ENCODE peak calls at places on chromosomes 4 and X, in six cellular contexts. G, Z, I, V, S and J are unnamed samples.
A peak's percentile ranks its signal among the peaks of the same experiment; 100 is the strongest.

GRCh38 chr4:153916273-153916755 is 127.4 kb upstream of the SFRP2 start:
- DNase-seq in G (no peak), Z (no peak), I (peak; percentile 90), V (peak; percentile 10), S (no peak), J (no peak)

GRCh38 chrX:130851569-130851968 is 51.4 kb downstream of the ENOX2 start:
- DNase-seq in G (no peak), Z (no peak), I (no peak), V (no peak), S (no peak), J (no peak)

GRCh38 chrX:133403984-133404383 is 11.3 kb downstream of the GPC4 start:
- DNase-seq in G (no peak), Z (no peak), I (no peak), V (no peak), S (no peak), J (no peak)

GRCh38 chr4:182175788-182176519 is 67.2 kb upstream of the TENM3 start:
- DNase-seq in G (no peak), Z (no peak), I (no peak), V (no peak), S (no peak), J (no peak)

GRCh38 chrX:155094468-155095061 is 23.3 kb downstream of the BRCC3 start:
- DNase-seq in G (peak; percentile 57), Z (peak; percentile 36), I (peak; percentile 40), V (peak; percentile 49), S (no peak), J (peak; percentile 45)

GRCh38 chr4:133483600-133484246 is 334.6 kb downstream of the PCDH10 start:
- DNase-seq in G (no peak), Z (peak; percentile 65), I (no peak), V (peak; percentile 8), S (peak; percentile 34), J (peak; percentile 40)

GRCh38 chr4:154078504-154079350 is 289.8 kb upstream of the SFRP2 start:
- DNase-seq in G (no peak), Z (no peak), I (no peak), V (no peak), S (no peak), J (no peak)

GRCh38 chr4:76874176-76874575 is 23.8 kb downstream of the SOWAHB start:
- DNase-seq in G (peak; percentile 15), Z (peak; percentile 53), I (no peak), V (peak; percentile 21), S (no peak), J (no peak)

GRCh38 chr4:94639298-94639697 is 118.5 kb upstream of the BMPR1B start:
- DNase-seq in G (no peak), Z (no peak), I (no peak), V (no peak), S (no peak), J (no peak)

GRCh38 chrX:24231169-24231568 is 81.6 kb downstream of the ZFX start:
- DNase-seq in G (no peak), Z (no peak), I (no peak), V (peak; percentile 79), S (peak; percentile 7), J (no peak)

GRCh38 chr4:155667538-155668511 is 1.2 kb downstream of the GUCY1A1 start:
- DNase-seq in G (peak; percentile 80), Z (peak; percentile 60), I (peak; percentile 70), V (peak; percentile 45), S (no peak), J (peak; percentile 70)

GRCh38 chr4:147117400-147117799 is 171.7 kb upstream of the TTC29 start:
- DNase-seq in G (no peak), Z (no peak), I (no peak), V (no peak), S (no peak), J (no peak)

GRCh38 chr4:89024051-89024675 is 32.8 kb downstream of the FAM13A start:
- DNase-seq in G (peak; percentile 62), Z (peak; percentile 89), I (peak; percentile 78), V (peak; percentile 87), S (peak; percentile 65), J (peak; percentile 82)

GRCh38 chr4:123869517-123870282 is 473.1 kb downstream of the SPRY1 start:
- DNase-seq in G (no peak), Z (no peak), I (no peak), V (peak; percentile 6), S (no peak), J (no peak)

DNA sequence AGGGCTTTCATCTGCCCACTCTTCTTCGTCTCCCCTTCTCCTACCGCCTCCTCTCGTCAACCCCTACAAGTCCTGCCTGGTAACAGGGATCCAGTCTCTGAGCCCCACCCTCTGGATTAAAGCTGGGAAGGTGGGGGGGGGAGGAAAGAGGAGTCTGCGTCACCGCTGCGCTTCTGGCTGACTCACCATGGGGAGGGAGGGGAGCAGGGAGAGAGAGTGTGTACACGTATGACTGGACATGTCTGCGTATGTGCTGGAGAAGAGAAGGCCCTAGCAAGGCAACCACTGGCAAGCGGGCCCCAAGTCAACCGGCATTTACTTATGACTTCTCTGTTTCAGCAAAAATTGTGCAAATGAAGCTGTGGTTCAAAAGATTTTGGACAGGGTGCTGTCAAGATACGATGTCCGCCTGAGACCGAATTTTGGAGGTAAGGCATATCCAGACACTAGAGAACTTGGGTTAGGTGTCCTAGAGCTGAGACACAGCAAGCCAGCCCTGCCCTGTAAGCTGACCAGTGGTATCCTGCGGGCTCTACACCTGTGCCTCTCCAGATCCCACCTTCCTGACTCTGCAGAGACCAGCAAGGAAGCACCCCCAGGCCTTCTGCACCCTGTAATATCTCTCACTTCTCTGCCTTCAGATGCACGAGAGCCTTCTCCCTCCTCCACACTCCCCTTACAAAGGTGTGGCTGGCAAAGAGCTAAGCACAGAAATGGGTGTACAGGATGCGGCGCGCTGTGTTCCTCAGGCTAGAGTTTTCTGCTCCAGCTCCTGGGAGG is 2.5 kb downstream of the GABRQ start:
- DNase-seq in G (no peak), Z (peak; percentile 10), I (no peak), V (no peak), S (no peak), J (no peak)
- TF ChIP-seq EZH2phosphoT487 in G (no peak), Z (no peak), I (no peak), V (no peak), S (no peak), J (no peak)

DNA sequence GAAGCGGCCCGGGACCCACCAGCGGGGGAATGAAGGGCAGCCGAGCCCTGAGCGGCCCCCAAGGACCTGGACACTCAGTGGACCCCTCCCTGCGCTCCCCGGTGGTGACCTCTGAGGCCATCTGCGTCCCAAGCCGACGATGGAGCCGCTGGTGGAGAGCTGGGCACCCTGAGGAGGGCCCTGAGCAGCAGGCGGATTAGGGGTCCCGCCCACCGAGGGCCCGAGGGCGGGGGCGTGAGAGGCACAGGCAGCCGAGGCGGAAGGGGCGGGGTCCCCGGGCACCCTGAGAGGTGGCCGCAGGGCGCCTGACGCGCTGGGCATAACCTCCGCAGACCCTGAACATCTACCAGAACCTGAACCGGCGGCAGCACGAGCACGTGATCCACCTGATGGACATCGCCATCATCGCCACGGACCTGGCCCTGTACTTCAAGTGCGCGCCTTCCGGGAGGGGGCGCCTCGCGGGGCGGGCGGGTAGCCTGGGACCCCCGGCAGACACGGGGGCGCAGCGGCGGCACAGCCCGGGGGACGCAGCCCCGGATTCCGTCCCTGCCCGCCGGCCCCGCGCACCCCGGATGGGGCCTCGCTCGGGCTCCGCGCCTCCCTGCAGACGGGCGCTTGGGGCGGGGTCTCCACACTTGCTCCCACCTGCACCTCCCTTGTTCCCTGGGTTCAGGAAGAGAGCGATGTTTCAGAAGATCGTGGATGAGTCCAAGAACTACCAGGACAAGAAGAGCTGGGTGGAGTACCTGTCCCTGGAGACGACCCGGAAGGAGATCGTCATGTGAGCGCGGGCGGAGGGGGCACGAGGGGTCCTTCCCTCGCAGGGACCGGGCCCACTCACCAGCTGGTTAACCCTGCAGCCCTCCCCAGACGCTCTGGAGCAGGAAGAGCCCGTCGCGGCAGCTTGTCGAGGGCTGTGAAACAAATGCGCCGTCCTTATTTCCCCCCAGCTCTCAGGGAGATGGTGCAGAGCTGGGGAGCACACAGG is 10.3 kb downstream of the ATP5ME start:
- DNase-seq in G (peak; percentile 95), Z (peak; percentile 84), I (no peak), V (no peak), S (no peak), J (peak; percentile 83)
- TF ChIP-seq EZH2phosphoT487 in G (no peak), Z (no peak), I (no peak), V (no peak), S (no peak), J (no peak)

GRCh38 chr4:92236907-92237306 is 66.9 kb upstream of the GRID2 start:
- DNase-seq in G (no peak), Z (no peak), I (no peak), V (peak; percentile 58), S (no peak), J (no peak)
- TF ChIP-seq EZH2phosphoT487 in G (no peak), Z (no peak), I (no peak), V (no peak), S (no peak), J (no peak)

GRCh38 chr4:161172396-161173026 is 991.3 kb downstream of the FSTL5 start:
- DNase-seq in G (no peak), Z (no peak), I (no peak), V (no peak), S (no peak), J (no peak)
- TF ChIP-seq EZH2phosphoT487 in G (no peak), Z (no peak), I (no peak), V (no peak), S (no peak), J (no peak)

DNA sequence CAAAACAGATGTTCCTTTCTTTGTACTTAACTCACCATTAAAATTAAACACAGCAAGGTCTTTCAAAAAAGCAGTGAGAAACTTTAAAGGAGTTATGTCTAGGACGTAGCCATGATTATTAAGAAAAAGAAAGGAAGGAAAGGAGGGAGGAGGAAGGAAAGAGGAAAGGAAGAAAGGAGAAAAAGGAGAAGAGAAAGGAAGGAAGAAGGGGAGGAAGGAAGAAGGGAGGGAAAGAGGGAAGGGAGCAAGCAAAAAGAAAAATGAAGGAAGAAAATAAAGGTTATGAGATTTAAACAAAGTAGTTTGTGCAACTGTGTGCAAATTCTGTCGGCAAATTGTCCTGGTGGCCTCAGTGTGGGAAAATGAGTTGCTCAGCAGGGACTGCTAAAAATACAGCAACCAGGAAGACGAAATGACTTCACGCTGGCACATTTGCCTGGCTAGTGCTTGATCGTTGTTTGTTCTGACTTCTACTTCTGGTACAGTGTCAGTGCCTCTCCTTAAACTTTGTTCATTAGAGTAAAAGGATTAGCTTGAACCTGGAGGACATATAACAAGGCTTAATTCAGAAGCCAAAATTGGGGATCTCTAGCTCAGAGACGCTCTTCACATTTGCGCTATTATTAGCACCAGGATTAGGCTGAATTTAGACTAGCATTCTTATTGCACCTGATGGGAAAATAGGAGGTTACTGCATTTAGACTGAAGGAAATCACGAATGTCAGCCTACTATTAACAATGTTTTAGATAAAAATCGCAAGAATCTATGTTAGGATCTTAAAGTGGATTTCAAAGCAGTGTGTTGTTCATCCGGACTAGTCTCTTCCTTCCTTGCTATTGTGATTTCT is 81.2 kb downstream of the DCK start:
- DNase-seq in G (no peak), Z (no peak), I (no peak), V (peak; percentile 49), S (no peak), J (no peak)
- TF ChIP-seq EZH2phosphoT487 in G (no peak), Z (no peak), I (no peak), V (no peak), S (no peak), J (no peak)